ENCODE peak calls at places on chromosomes 13 and 19, in four cellular contexts. X is thoracic aorta, A is mammary epithelial cell, E is PC-3. V is an unnamed sample.

GRCh38 chr19:46608581-46609345 is 7.6 kb downstream of the CALM3 start:
- DNase-seq in A (no peak), E (no peak), X (no peak), V (no peak)

GRCh38 chr13:97889803-97890202 is 63.7 kb upstream of the IPO5 start:
- DNase-seq in E (no peak), X (no peak), A (no peak), V (no peak)

GRCh38 chr13:74068471-74068870 is 65.7 kb downstream of the KLF12 start:
- DNase-seq in E (no peak), X (no peak), A (no peak), V (no peak)

GRCh38 chr19:10812902-10813404 is 23.1 kb downstream of the TMED1 start:
- DNase-seq in A (peak; percentile 59), E (peak; percentile 64), X (peak; percentile 40), V (peak; percentile 38)

GRCh38 chr13:93941444-93941843 is 538.0 kb downstream of the DCT start:
- DNase-seq in A (no peak), E (no peak), X (no peak), V (no peak)

GRCh38 chr13:32059511-32059984 is 28.0 kb downstream of the FRY start:
- DNase-seq in E (no peak), X (no peak), A (no peak), V (no peak)

GRCh38 chr19:3360494-3361383 is 5.6 kb upstream of the NFIC start:
- DNase-seq in E (peak; percentile 31), X (no peak), A (no peak), V (no peak)

GRCh38 chr13:48160879-48161278 is 66.0 kb upstream of the MED4 start:
- DNase-seq in E (peak; percentile 44), A (peak; percentile 81), X (no peak), V (peak; percentile 35)

GRCh38 chr19:17279436-17279835 is 2.3 kb upstream of the ANKLE1 start:
- DNase-seq in A (no peak), X (no peak), E (no peak), V (no peak)

GRCh38 chr13:66780814-66781213 is 449.3 kb downstream of the PCDH9 start:
- DNase-seq in E (peak; percentile 33), X (no peak), A (peak; percentile 63), V (peak; percentile 45)

GRCh38 chr19:45522010-45522941 is 15.0 kb downstream of the VASP start:
- DNase-seq in X (no peak), A (no peak), E (no peak), V (no peak)

GRCh38 chr19:41811981-41812380 is 15.6 kb downstream of the CEACAM3 start:
- DNase-seq in E (no peak), A (no peak), X (no peak), V (no peak)

DNA sequence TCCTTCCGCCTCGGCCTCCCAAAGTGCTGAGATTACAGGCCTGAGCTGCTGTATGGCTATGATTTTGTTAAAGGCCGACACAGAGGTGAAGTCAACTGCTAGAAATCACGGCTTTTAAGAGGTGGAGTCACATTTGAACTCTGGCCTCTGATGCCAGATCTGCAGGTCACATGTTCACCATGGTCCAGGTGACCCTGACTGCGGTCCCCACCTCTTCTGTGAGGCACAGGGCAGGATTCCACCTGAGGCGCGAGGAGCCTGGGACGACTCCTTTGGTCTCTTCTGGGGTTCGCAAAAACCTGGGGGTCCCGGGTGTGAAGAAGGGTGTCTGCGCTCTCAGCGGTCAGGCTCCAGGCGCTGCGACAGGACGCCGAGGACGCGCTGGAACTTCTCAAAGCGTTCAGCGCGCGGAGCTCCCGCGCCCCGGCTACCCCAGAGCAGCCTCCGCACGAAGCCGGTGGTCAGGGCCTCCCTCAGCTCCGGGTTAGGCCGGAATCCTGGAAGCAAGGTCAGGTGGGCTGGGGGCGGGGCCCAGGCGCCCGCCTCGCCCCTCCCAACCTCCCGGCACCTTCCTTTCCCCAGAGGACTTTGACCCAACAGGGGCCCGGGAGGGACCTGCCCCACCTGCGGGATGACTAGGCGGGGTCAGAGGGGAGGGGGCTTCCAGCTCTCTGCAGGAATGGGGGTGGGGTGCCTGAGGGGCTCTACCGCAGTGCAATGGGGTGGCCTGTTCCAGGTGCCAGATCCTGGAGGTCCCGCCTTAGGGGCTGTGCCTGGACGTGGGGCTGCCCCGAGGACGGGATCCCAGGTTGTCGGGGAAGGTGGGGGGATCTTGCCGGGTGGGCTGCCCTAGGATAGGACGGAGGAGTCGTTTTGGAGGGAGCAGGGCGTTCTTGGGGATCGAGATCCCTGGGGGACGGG is 13.0 kb downstream of the TRIP10 start:
- DNase-seq in X (no peak), E (no peak), A (no peak), V (no peak)
- H3K27ac ChIP-seq in X (peak overlapping the region; percentile 41), E (no peak overlapping the region), A (no peak overlapping the region), V (peak overlapping the region; percentile 11)

DNA sequence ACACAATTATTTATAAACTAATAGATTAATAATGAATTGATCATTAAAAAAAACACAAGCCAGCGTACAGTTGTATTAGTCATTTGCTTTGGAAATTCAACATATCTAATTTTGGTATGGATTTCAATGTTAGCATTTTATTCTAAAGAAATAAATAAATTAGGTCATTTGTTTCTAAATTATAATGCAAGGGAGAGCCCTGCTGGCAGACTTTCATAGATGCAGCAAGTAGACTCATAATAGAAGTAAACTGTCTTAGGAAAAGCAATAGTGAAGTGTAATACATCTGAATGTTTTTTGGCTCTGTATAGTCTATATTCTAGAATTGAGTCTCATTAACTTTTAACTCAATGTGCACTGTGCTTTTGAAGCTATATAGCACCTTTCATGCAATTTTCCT is 982.4 kb upstream of the MIR17HG start:
- DNase-seq in X (no peak), A (peak; percentile 8), E (no peak), V (no peak)
- TF ChIP-seq CTCF in X (no peak), A (peak; percentile 50), E (peak; percentile 40), V (peak; percentile 17)

GRCh38 chr13:49330546-49330864 is 82.8 kb downstream of the CDADC1 start:
- DNase-seq in A (no peak), X (no peak), E (no peak), V (no peak)

GRCh38 chr13:49326222-49326917 is 78.6 kb downstream of the CDADC1 start:
- DNase-seq in X (no peak), A (no peak), E (no peak), V (no peak)

GRCh38 chr13:49329831-49330545 is 82.3 kb downstream of the CDADC1 start:
- DNase-seq in A (no peak), X (no peak), E (no peak), V (no peak)
- H3K27ac ChIP-seq in A (no peak overlapping the region), X (peak overlapping the region; percentile 51), E (no peak overlapping the region), V (no peak overlapping the region)

DNA sequence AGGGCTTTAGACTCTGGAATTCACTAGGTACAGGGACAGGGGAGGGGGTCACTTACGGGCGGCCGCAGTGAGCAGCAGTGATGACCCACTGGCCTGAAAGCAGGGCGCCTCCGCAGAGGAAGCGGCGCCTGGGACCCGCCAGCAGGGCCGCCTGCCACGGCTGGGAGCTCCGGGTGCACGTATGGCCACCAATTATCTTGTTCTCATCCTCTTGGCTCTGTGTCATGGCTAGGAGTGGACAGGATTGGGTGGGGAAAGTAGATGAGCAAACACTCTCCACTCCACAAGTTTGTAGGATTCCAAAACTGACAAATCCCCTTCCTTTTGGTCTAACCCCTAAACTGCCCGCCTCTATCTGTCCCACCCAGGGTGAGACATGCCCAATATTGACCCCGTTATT is 1.2 kb downstream of the KLK14 start:
- DNase-seq in X (no peak), A (no peak), E (no peak), V (no peak)
- TF ChIP-seq CTCF in X (no peak), A (no peak), E (no peak), V (no peak)

DNA sequence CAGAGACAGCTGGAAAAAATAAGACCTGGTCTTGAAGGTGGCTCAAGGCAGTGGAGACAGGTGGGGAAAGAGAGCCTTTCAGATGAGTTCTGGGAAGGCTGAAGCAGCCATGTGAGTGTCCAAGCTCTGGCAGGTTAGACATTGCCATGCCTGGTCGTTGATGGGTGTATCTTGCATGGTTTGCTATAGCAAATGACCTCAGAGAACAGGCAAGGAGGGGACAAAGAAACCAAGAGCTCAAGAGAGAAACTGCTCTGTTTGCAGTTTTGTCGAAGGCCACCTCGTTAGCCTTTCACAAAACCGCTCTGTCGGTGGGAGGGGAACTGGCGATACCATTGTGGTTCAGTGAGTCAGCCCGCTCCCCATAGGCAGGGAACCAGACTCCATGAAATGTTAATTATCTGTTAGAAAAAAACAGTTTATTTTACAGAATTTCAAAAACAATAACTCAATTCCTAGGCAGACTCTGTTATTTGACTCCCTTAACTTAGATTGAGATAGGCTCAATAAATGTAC is 82.8 kb upstream of the ARGLU1 start:
- DNase-seq in X (no peak), A (no peak), E (no peak), V (no peak)
- H3K27ac ChIP-seq in X (no peak overlapping the region), A (no peak overlapping the region), E (no peak overlapping the region), V (no peak overlapping the region)

V was measured in RWPE1.